ENCODE peak calls at places on chromosome 21, in six cellular contexts. K is GM23248, O is GM23338, S is PC-3, F is astrocyte, E is HCT116. T is an unnamed sample.
A peak's percentile ranks its signal among the peaks of the same experiment; 100 is the strongest.

GRCh38 chr21:44797775-44798174 is 3.8 kb downstream of the UBE2G2 start:
- DNase-seq in K (no peak), E (no peak), F (no peak), S (no peak), O (no peak), T (no peak)

GRCh38 chr21:15276243-15276642 is 211.4 kb upstream of the NRIP1 start:
- DNase-seq in E (no peak), O (no peak), K (no peak), S (no peak), F (no peak), T (no peak)

GRCh38 chr21:43827015-43827611 is 37.7 kb downstream of the RRP1 start:
- DNase-seq in K (peak; percentile 85), S (peak; percentile 80), F (peak; percentile 41), O (no peak), E (peak; percentile 27), T (peak; percentile 57)

GRCh38 chr21:34126269-34126668 is 52.9 kb downstream of the MRPS6 start:
- DNase-seq in S (no peak), F (peak; percentile 58), O (peak; percentile 41), K (peak; percentile 65), E (no peak), T (peak; percentile 16)

GRCh38 chr21:17045214-17045835 is 467.5 kb upstream of the CXADR start:
- DNase-seq in F (peak; percentile 19), E (no peak), K (peak; percentile 53), S (peak; percentile 33), O (peak; percentile 38), T (peak; percentile 62)

GRCh38 chr21:44734026-44734745 is 22.8 kb upstream of the TSPEAR start:
- DNase-seq in K (peak; percentile 17), E (no peak), O (no peak), F (no peak), S (peak; percentile 43), T (no peak)

GRCh38 chr21:31173881-31174555 is 135.7 kb upstream of the KRTAP19-8 start:
- DNase-seq in O (no peak), E (no peak), K (no peak), F (no peak), S (no peak), T (no peak)

GRCh38 chr21:34589511-34590282 is 25.2 kb downstream of the RCAN1 start:
- DNase-seq in K (no peak), E (no peak), S (no peak), F (no peak), O (no peak), T (no peak)

GRCh38 chr21:46457801-46458314 is 833 bp upstream of the DIP2A start:
- DNase-seq in F (peak; percentile 43), S (peak; percentile 25), O (peak; percentile 55), K (peak; percentile 81), E (peak; percentile 4), T (peak; percentile 44)

GRCh38 chr21:46154955-46155513 is 345 bp downstream of the FTCD start:
- DNase-seq in K (no peak), O (no peak), E (no peak), F (no peak), S (no peak), T (no peak)

GRCh38 chr21:44890338-44890931 is 16.9 kb upstream of the PTTG1IP start:
- DNase-seq in O (no peak), K (no peak), E (no peak), S (no peak), F (no peak), T (no peak)

GRCh38 chr21:45525153-45525909 is 16.9 kb downstream of the SLC19A1 start:
- DNase-seq in O (no peak), F (no peak), S (no peak), E (no peak), K (no peak), T (no peak)

GRCh38 chr21:39313042-39313456 is 383 bp downstream of the BRWD1 start:
- DNase-seq in E (no peak), K (no peak), O (peak; percentile 34), S (no peak), F (no peak), T (peak; percentile 11)

GRCh38 chr21:40054403-40054802 is 187.2 kb downstream of the PCP4 start:
- DNase-seq in S (peak; percentile 17), E (no peak), K (no peak), F (peak; percentile 25), O (no peak), T (no peak)

GRCh38 chr21:31342328-31342727 is 1.7 kb downstream of the TIAM1 start:
- DNase-seq in O (no peak), K (no peak), S (peak; percentile 69), F (no peak), E (no peak), T (no peak)

GRCh38 chr21:45839274-45839673 is 142.3 kb upstream of the COL6A1 start:
- DNase-seq in F (peak; percentile 40), E (no peak), K (peak; percentile 33), O (no peak), S (peak; percentile 76), T (peak; percentile 56)

GRCh38 chr21:39103689-39104088 is 79.6 kb downstream of the PSMG1 start:
- DNase-seq in E (no peak), K (peak; percentile 46), S (no peak), O (no peak), F (no peak), T (peak; percentile 72)

GRCh38 chr21:45992311-45993209 is 11.0 kb downstream of the COL6A1 start:
- DNase-seq in O (no peak), F (no peak), K (peak; percentile 25), E (no peak), S (no peak), T (no peak)

GRCh38 chr21:23930565-23930964 is 1676.7 kb downstream of the MRPL39 start:
- DNase-seq in K (no peak), F (no peak), O (no peak), E (no peak), S (no peak), T (no peak)

GRCh38 chr21:45504021-45504515 is 38.2 kb downstream of the SLC19A1 start:
- DNase-seq in K (no peak), O (no peak), E (no peak), F (no peak), S (no peak), T (no peak)

GRCh38 chr21:31543191-31543590 is 116.3 kb upstream of the SOD1 start:
- DNase-seq in O (no peak), K (no peak), F (peak; percentile 94), S (no peak), E (no peak), T (peak; percentile 94)

GRCh38 chr21:45821315-45822001 is 160.1 kb upstream of the COL6A1 start:
- DNase-seq in F (no peak), E (no peak), S (no peak), O (no peak), K (no peak), T (no peak)

GRCh38 chr21:21688877-21689276 is 690.7 kb downstream of the NCAM2 start:
- DNase-seq in K (peak; percentile 53), E (no peak), S (peak; percentile 46), F (peak; percentile 18), O (peak; percentile 80), T (peak; percentile 65)

GRCh38 chr21:23579573-23579972 is 2027.7 kb downstream of the MRPL39 start:
- DNase-seq in E (no peak), O (no peak), K (no peak), S (no peak), F (no peak), T (no peak)

GRCh38 chr21:45021428-45022347 is 52.7 kb upstream of the ADARB1 start:
- DNase-seq in K (no peak), O (no peak), S (no peak), F (no peak), E (no peak), T (no peak)

GRCh38 chr21:43938751-43939442 is 73.2 kb upstream of the TRAPPC10 start:
- DNase-seq in E (peak; percentile 27), K (peak; percentile 87), S (peak; percentile 64), F (peak; percentile 34), O (peak; percentile 97), T (peak; percentile 52)

GRCh38 chr21:46304955-46305354 is 18.7 kb downstream of the C21orf58 start:
- DNase-seq in O (no peak), S (no peak), K (no peak), F (no peak), E (no peak), T (no peak)

GRCh38 chr21:42781150-42781980 is 98.0 kb downstream of the WDR4 start:
- DNase-seq in S (peak; percentile 36), E (no peak), K (peak; percentile 23), O (peak; percentile 63), F (no peak), T (no peak)
- TF ChIP-seq EZH2 in S (peak; percentile 51), E (no peak), K (peak; percentile 56), O (peak; percentile 37), F (no peak), T (peak; percentile 16)

GRCh38 chr21:26965091-26965566 is 1.8 kb downstream of the ADAMTS5 start:
- DNase-seq in F (no peak), K (peak; percentile 27), S (no peak), E (no peak), O (no peak), T (no peak)

GRCh38 chr21:26965567-26966359 is 1.1 kb downstream of the ADAMTS5 start:
- DNase-seq in F (no peak), K (peak; percentile 69), S (no peak), E (no peak), O (peak; percentile 89), T (peak; percentile 16)

GRCh38 chr21:26964379-26964778 is 2.5 kb downstream of the ADAMTS5 start:
- DNase-seq in F (no peak), S (no peak), O (peak; percentile 74), K (peak; percentile 80), E (no peak), T (peak; percentile 44)

GRCh38 chr21:26966978-26967913 is at the start of gene ADAMTS5:
- DNase-seq in S (peak; percentile 14), E (no peak), K (peak; percentile 92), O (peak; percentile 74), F (peak; percentile 43), T (peak; percentile 55)

GRCh38 chr21:26966360-26966977 is 419 bp downstream of the ADAMTS5 start:
- DNase-seq in O (peak; percentile 50), S (no peak), E (no peak), K (peak; percentile 73), F (peak; percentile 10), T (peak; percentile 19)
- TF ChIP-seq EZH2 in O (no peak), S (no peak), E (no peak), K (no peak), F (no peak), T (no peak)

GRCh38 chr21:25562660-25563059 is 44.6 kb downstream of the MRPL39 start:
- DNase-seq in K (peak; percentile 3), O (no peak), F (no peak), E (no peak), S (no peak), T (no peak)
- TF ChIP-seq EZH2 in K (no peak), O (no peak), F (no peak), E (no peak), S (no peak), T (no peak)

DNA sequence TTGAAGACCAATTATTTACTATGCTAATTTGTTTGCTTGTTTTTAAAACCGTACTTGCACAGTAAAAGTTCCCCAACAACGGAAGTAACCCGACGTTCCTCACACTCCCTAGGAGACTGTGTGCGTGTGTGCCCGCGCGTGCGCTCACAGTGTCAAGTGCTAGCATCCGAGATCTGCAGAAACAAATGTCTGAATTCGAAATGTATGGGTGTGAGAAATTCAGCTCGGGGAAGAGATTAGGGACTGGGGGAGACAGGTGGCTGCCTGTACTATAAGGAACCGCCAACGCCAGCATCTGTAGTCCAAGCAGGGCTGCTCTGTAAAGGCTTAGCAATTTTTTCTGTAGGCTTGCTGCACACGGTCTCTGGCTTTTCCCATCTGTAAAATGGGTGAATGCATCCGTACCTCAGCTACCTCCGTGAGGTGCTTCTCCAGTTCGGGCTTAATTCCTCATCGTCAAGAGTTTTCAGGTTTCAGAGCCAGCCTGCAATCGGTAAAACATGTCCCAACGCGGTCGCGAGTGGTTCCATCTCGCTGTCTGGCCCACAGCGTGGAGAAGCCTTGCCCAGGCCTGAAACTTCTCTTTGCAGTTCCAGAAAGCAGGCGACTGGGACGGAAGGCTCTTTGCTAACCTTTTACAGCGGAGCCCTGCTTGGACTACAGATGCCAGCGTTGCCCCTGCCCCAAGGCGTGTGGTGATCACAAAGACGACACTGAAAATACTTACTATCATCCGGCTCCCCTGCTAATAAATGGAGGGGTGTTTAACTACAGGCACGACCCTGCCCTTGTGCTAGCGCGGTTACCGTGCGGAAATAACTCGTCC is 1.2 kb upstream of the OLIG2 start:
- DNase-seq in K (no peak), F (no peak), O (peak; percentile 45), E (no peak), S (no peak), T (no peak)
- TF ChIP-seq EZH2 in K (peak; percentile 92), F (peak; percentile 46), O (peak; percentile 75), E (no peak), S (no peak), T (peak; percentile 96)